ENCODE peak calls at places on chromosomes 5 and 9, in ten cellular contexts. One of them, this sample, is unnamed.

GRCh38 chr5:149143470-149143869 is 2.2 kb downstream of the ABLIM3 start:
- DNase-seq in HAP-1: no peak
- DNase-seq in cardiac muscle cell: peak; percentile 93
- DNase-seq in suprapubic skin: no peak
- DNase-seq in breast epithelium: no peak
- DNase-seq in adipocyte: peak; percentile 79
- DNase-seq in PC-9: no peak
- DNase-seq in neural progenitor cell: no peak
- DNase-seq in stomach: no peak
- DNase-seq in fibroblast of lung: peak; percentile 88
- DNase-seq in this sample: no peak

GRCh38 chr5:100905259-100905914 is 2.3 kb upstream of the ST8SIA4 start:
- DNase-seq in HAP-1: no peak
- DNase-seq in cardiac muscle cell: no peak
- DNase-seq in suprapubic skin: no peak
- DNase-seq in breast epithelium: no peak
- DNase-seq in adipocyte: no peak
- DNase-seq in PC-9: no peak
- DNase-seq in neural progenitor cell: no peak
- DNase-seq in stomach: no peak
- DNase-seq in fibroblast of lung: no peak
- DNase-seq in this sample: no peak

GRCh38 chr9:2723666-2724065 is 6.4 kb downstream of the KCNV2 start:
- DNase-seq in HAP-1: peak; percentile 8
- DNase-seq in cardiac muscle cell: no peak
- DNase-seq in suprapubic skin: no peak
- DNase-seq in breast epithelium: no peak
- DNase-seq in adipocyte: no peak
- DNase-seq in PC-9: no peak
- DNase-seq in neural progenitor cell: no peak
- DNase-seq in stomach: no peak
- DNase-seq in fibroblast of lung: no peak
- DNase-seq in this sample: no peak

GRCh38 chr5:73858786-73859185 is 232.8 kb downstream of the ARHGEF28 start:
- DNase-seq in HAP-1: no peak
- DNase-seq in cardiac muscle cell: no peak
- DNase-seq in suprapubic skin: no peak
- DNase-seq in breast epithelium: no peak
- DNase-seq in adipocyte: peak; percentile 63
- DNase-seq in PC-9: no peak
- DNase-seq in neural progenitor cell: no peak
- DNase-seq in stomach: no peak
- DNase-seq in fibroblast of lung: no peak
- DNase-seq in this sample: no peak

GRCh38 chr5:56323505-56323904 is 90.4 kb upstream of the ANKRD55 start:
- DNase-seq in HAP-1: no peak
- DNase-seq in cardiac muscle cell: peak; percentile 81
- DNase-seq in suprapubic skin: no peak
- DNase-seq in breast epithelium: no peak
- DNase-seq in adipocyte: peak; percentile 79
- DNase-seq in PC-9: peak; percentile 48
- DNase-seq in neural progenitor cell: no peak
- DNase-seq in stomach: no peak
- DNase-seq in fibroblast of lung: peak; percentile 57
- DNase-seq in this sample: peak; percentile 75

GRCh38 chr5:149030392-149030791 is 32.5 kb downstream of the SH3TC2 start:
- DNase-seq in HAP-1: no peak
- DNase-seq in cardiac muscle cell: no peak
- DNase-seq in suprapubic skin: no peak
- DNase-seq in breast epithelium: no peak
- DNase-seq in adipocyte: peak; percentile 70
- DNase-seq in PC-9: peak; percentile 55
- DNase-seq in neural progenitor cell: no peak
- DNase-seq in stomach: no peak
- DNase-seq in fibroblast of lung: peak; percentile 80
- DNase-seq in this sample: no peak

GRCh38 chr5:82164109-82164956 is 113.8 kb downstream of the RPS23 start:
- DNase-seq in HAP-1: no peak
- DNase-seq in cardiac muscle cell: peak; percentile 63
- DNase-seq in suprapubic skin: no peak
- DNase-seq in breast epithelium: no peak
- DNase-seq in adipocyte: peak; percentile 79
- DNase-seq in PC-9: no peak
- DNase-seq in neural progenitor cell: no peak
- DNase-seq in stomach: no peak
- DNase-seq in fibroblast of lung: peak; percentile 92
- DNase-seq in this sample: peak; percentile 64

GRCh38 chr5:145965804-145966203 is 29.4 kb downstream of the SH3RF2 start:
- DNase-seq in HAP-1: no peak
- DNase-seq in cardiac muscle cell: peak; percentile 76
- DNase-seq in suprapubic skin: no peak
- DNase-seq in breast epithelium: no peak
- DNase-seq in adipocyte: no peak
- DNase-seq in PC-9: no peak
- DNase-seq in neural progenitor cell: no peak
- DNase-seq in stomach: no peak
- DNase-seq in fibroblast of lung: no peak
- DNase-seq in this sample: no peak

GRCh38 chr9:130462685-130463084 is 17.9 kb downstream of the ASS1 start:
- DNase-seq in HAP-1: no peak
- DNase-seq in cardiac muscle cell: no peak
- DNase-seq in suprapubic skin: no peak
- DNase-seq in breast epithelium: no peak
- DNase-seq in adipocyte: no peak
- DNase-seq in PC-9: no peak
- DNase-seq in neural progenitor cell: no peak
- DNase-seq in stomach: no peak
- DNase-seq in fibroblast of lung: no peak
- DNase-seq in this sample: no peak

GRCh38 chr5:178993955-178994579 is 1.1 kb downstream of the GRM6 start:
- DNase-seq in HAP-1: no peak
- DNase-seq in cardiac muscle cell: no peak
- DNase-seq in suprapubic skin: no peak
- DNase-seq in breast epithelium: no peak
- DNase-seq in adipocyte: no peak
- DNase-seq in PC-9: no peak
- DNase-seq in neural progenitor cell: no peak
- DNase-seq in stomach: no peak
- DNase-seq in fibroblast of lung: no peak
- DNase-seq in this sample: no peak

GRCh38 chr5:180176191-180176590 is 32.8 kb downstream of the RASGEF1C start:
- DNase-seq in HAP-1: no peak
- DNase-seq in cardiac muscle cell: no peak
- DNase-seq in suprapubic skin: no peak
- DNase-seq in breast epithelium: no peak
- DNase-seq in adipocyte: no peak
- DNase-seq in PC-9: no peak
- DNase-seq in neural progenitor cell: no peak
- DNase-seq in stomach: no peak
- DNase-seq in fibroblast of lung: no peak
- DNase-seq in this sample: no peak

GRCh38 chr9:121277518-121278275 is 9.7 kb downstream of the GSN start:
- DNase-seq in HAP-1: no peak
- DNase-seq in cardiac muscle cell: peak; percentile 37
- DNase-seq in suprapubic skin: no peak
- DNase-seq in breast epithelium: no peak
- DNase-seq in adipocyte: peak; percentile 74
- DNase-seq in PC-9: no peak
- DNase-seq in neural progenitor cell: no peak
- DNase-seq in stomach: no peak
- DNase-seq in fibroblast of lung: peak; percentile 51
- DNase-seq in this sample: no peak

GRCh38 chr5:174387448-174387847 is 336.9 kb upstream of the MSX2 start:
- DNase-seq in HAP-1: no peak
- DNase-seq in cardiac muscle cell: no peak
- DNase-seq in suprapubic skin: no peak
- DNase-seq in breast epithelium: no peak
- DNase-seq in adipocyte: peak; percentile 40
- DNase-seq in PC-9: no peak
- DNase-seq in neural progenitor cell: no peak
- DNase-seq in stomach: no peak
- DNase-seq in fibroblast of lung: no peak
- DNase-seq in this sample: no peak
- H3K27me3 ChIP-seq in HAP-1: no peaks in the 10 kb centered on the region
- H3K27me3 ChIP-seq in cardiac muscle cell: peaks cover 3% of the 10 kb centered on the region
- H3K27me3 ChIP-seq in suprapubic skin: peaks cover 21% of the 10 kb centered on the region
- H3K27me3 ChIP-seq in breast epithelium: peaks cover 13% of the 10 kb centered on the region
- H3K27me3 ChIP-seq in adipocyte: peaks cover 8% of the 10 kb centered on the region
- H3K27me3 ChIP-seq in PC-9: peaks cover 25% of the 10 kb centered on the region
- H3K27me3 ChIP-seq in neural progenitor cell: peaks cover 3% of the 10 kb centered on the region
- H3K27me3 ChIP-seq in stomach: peaks cover 35% of the 10 kb centered on the region
- H3K27me3 ChIP-seq in fibroblast of lung: no peaks in the 10 kb centered on the region
- H3K27me3 ChIP-seq in this sample: peaks cover 8% of the 10 kb centered on the region

GRCh38 chr5:68419637-68420452 is 204.3 kb downstream of the PIK3R1 start:
- DNase-seq in HAP-1: no peak
- DNase-seq in cardiac muscle cell: peak; percentile 50
- DNase-seq in suprapubic skin: no peak
- DNase-seq in breast epithelium: no peak
- DNase-seq in adipocyte: peak; percentile 72
- DNase-seq in PC-9: peak; percentile 19
- DNase-seq in neural progenitor cell: peak; percentile 18
- DNase-seq in stomach: no peak
- DNase-seq in fibroblast of lung: peak; percentile 80
- DNase-seq in this sample: no peak

GRCh38 chr5:68421667-68422220 is 206.2 kb downstream of the PIK3R1 start:
- DNase-seq in HAP-1: no peak
- DNase-seq in cardiac muscle cell: no peak
- DNase-seq in suprapubic skin: no peak
- DNase-seq in breast epithelium: no peak
- DNase-seq in adipocyte: no peak
- DNase-seq in PC-9: no peak
- DNase-seq in neural progenitor cell: no peak
- DNase-seq in stomach: no peak
- DNase-seq in fibroblast of lung: no peak
- DNase-seq in this sample: no peak

GRCh38 chr5:68419101-68419636 is 203.6 kb downstream of the PIK3R1 start:
- DNase-seq in HAP-1: peak; percentile 85
- DNase-seq in cardiac muscle cell: no peak
- DNase-seq in suprapubic skin: no peak
- DNase-seq in breast epithelium: no peak
- DNase-seq in adipocyte: no peak
- DNase-seq in PC-9: no peak
- DNase-seq in neural progenitor cell: no peak
- DNase-seq in stomach: no peak
- DNase-seq in fibroblast of lung: no peak
- DNase-seq in this sample: no peak

GRCh38 chr5:68418680-68419079 is 203.1 kb downstream of the PIK3R1 start:
- DNase-seq in HAP-1: no peak
- DNase-seq in cardiac muscle cell: no peak
- DNase-seq in suprapubic skin: no peak
- DNase-seq in breast epithelium: no peak
- DNase-seq in adipocyte: no peak
- DNase-seq in PC-9: no peak
- DNase-seq in neural progenitor cell: no peak
- DNase-seq in stomach: no peak
- DNase-seq in fibroblast of lung: no peak
- DNase-seq in this sample: no peak

GRCh38 chr5:68420476-68421344 is 205.2 kb downstream of the PIK3R1 start:
- DNase-seq in HAP-1: no peak
- DNase-seq in cardiac muscle cell: no peak
- DNase-seq in suprapubic skin: peak; percentile 69
- DNase-seq in breast epithelium: no peak
- DNase-seq in adipocyte: no peak
- DNase-seq in PC-9: no peak
- DNase-seq in neural progenitor cell: no peak
- DNase-seq in stomach: peak; percentile 52
- DNase-seq in fibroblast of lung: no peak
- DNase-seq in this sample: no peak
- H3K4me1 ChIP-seq in HAP-1: peaks cover 5% of the 10 kb centered on the region
- H3K4me1 ChIP-seq in cardiac muscle cell: peaks cover 32% of the 10 kb centered on the region
- H3K4me1 ChIP-seq in suprapubic skin: peaks cover 32% of the 10 kb centered on the region
- H3K4me1 ChIP-seq in breast epithelium: no peaks in the 10 kb centered on the region
- H3K4me1 ChIP-seq in adipocyte: peaks cover 43% of the 10 kb centered on the region
- H3K4me1 ChIP-seq in PC-9: peaks cover 37% of the 10 kb centered on the region
- H3K4me1 ChIP-seq in neural progenitor cell: peaks cover 9% of the 10 kb centered on the region
- H3K4me1 ChIP-seq in stomach: peaks cover 5% of the 10 kb centered on the region
- H3K4me1 ChIP-seq in fibroblast of lung: peaks cover 18% of the 10 kb centered on the region
- H3K4me1 ChIP-seq in this sample: peaks cover 12% of the 10 kb centered on the region

DNA sequence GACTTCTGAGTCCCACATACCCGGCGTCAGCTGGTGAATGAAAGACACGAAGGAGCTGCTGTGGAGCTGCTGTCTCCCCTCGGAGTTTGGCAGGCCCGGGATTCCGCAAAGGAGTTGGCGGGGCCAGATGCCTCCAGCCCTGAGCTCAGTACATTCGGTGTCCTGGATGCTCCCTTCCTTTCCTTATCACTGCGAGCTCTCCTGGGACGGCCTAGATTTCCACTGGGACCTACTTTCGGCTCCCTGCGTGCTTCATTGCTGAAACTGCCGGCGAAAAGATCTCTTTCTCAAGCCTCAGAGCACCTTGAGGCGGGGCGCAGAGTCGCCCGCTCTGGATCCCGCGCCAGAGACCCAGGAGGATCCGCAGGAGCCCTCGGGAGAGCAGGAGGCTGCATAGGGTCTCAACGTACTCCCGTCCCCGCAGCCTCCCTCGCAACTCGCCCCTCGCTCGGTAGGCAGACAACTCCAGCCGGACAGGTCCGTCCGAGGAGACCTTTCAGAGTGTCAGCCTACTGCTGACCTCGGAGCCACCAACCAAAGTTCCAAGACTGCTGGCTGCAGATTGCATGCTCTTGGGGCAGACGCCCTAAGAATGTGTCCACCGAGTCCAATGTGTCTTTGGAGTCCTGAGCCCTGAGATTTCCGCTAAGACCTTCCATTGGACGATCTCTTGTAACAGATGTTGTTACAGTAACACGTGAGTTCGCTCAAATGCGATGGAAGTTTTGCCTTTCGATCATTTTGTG is 6.1 kb downstream of the ANXA2R start:
- DNase-seq in HAP-1: no peak
- DNase-seq in cardiac muscle cell: peak; percentile 44
- DNase-seq in suprapubic skin: no peak
- DNase-seq in breast epithelium: no peak
- DNase-seq in adipocyte: peak; percentile 51
- DNase-seq in PC-9: no peak
- DNase-seq in neural progenitor cell: peak; percentile 24
- DNase-seq in stomach: no peak
- DNase-seq in fibroblast of lung: peak; percentile 70
- DNase-seq in this sample: no peak
- H3K27me3 ChIP-seq in HAP-1: no peaks in the 10 kb centered on the region
- H3K27me3 ChIP-seq in cardiac muscle cell: peaks cover 86% of the 10 kb centered on the region
- H3K27me3 ChIP-seq in suprapubic skin: peaks cover 52% of the 10 kb centered on the region
- H3K27me3 ChIP-seq in breast epithelium: no peaks in the 10 kb centered on the region
- H3K27me3 ChIP-seq in adipocyte: no peaks in the 10 kb centered on the region
- H3K27me3 ChIP-seq in PC-9: no peaks in the 10 kb centered on the region
- H3K27me3 ChIP-seq in neural progenitor cell: peaks cover 90% of the 10 kb centered on the region
- H3K27me3 ChIP-seq in stomach: peaks cover 67% of the 10 kb centered on the region
- H3K27me3 ChIP-seq in fibroblast of lung: no peaks in the 10 kb centered on the region
- H3K27me3 ChIP-seq in this sample: no peaks in the 10 kb centered on the region

DNA sequence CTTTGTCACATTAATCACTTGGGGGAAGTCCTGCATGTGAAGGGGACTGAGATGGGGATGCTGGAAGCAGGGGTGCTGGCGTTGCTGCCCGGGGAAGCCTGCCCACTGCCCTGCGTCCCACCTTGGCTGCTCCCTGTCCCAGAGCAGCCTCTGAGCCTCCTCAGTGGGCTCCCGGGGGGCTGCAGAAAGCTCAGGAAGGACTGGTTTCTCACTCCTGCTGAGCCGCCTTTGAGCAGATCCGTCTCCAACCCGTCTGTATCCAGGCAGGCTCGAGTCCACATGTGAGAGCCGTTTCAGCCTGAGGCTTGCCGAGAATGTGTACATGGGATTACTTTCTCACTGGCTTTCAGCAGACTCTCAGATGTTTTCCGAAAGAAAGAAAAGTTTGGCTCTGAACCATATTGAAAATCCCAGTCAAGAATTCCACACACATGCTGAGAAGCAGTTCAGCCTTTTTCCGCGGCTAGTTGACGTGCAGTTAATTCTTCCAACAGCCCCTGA is 95.3 kb upstream of the COL5A1 start:
- DNase-seq in HAP-1: no peak
- DNase-seq in cardiac muscle cell: peak; percentile 71
- DNase-seq in suprapubic skin: no peak
- DNase-seq in breast epithelium: no peak
- DNase-seq in adipocyte: peak; percentile 69
- DNase-seq in PC-9: no peak
- DNase-seq in neural progenitor cell: peak; percentile 39
- DNase-seq in stomach: no peak
- DNase-seq in fibroblast of lung: peak; percentile 46
- DNase-seq in this sample: peak; percentile 11
- H3K4me1 ChIP-seq in HAP-1: no peaks in the 10 kb centered on the region
- H3K4me1 ChIP-seq in cardiac muscle cell: no peaks in the 10 kb centered on the region
- H3K4me1 ChIP-seq in suprapubic skin: peaks cover 19% of the 10 kb centered on the region
- H3K4me1 ChIP-seq in breast epithelium: no peaks in the 10 kb centered on the region
- H3K4me1 ChIP-seq in adipocyte: peaks cover 28% of the 10 kb centered on the region
- H3K4me1 ChIP-seq in PC-9: peaks cover under 1% of the 10 kb centered on the region
- H3K4me1 ChIP-seq in neural progenitor cell: peaks cover 10% of the 10 kb centered on the region
- H3K4me1 ChIP-seq in stomach: no peaks in the 10 kb centered on the region
- H3K4me1 ChIP-seq in fibroblast of lung: peaks cover 11% of the 10 kb centered on the region
- H3K4me1 ChIP-seq in this sample: no peaks in the 10 kb centered on the region

This sample was measured in foreskin keratinocyte.